ENCODE peak calls at places on chromosomes 7 and 10, in six cellular contexts. O, A, L, Z, J and C are unnamed samples.

GRCh38 chr7:50785346-50785745 is 2.6 kb upstream of the GRB10 start:
- DNase-seq in O (no peak), A (no peak), L (no peak), Z (no peak), J (no peak), C (no peak)

GRCh38 chr10:16828114-16828568 is 10.9 kb upstream of the RSU1 start:
- DNase-seq in O (peak), A (peak), L (peak), Z (no peak), J (peak), C (peak)

GRCh38 chr7:55021053-55021452 is 2.2 kb downstream of the EGFR start:
- DNase-seq in O (no peak), A (no peak), L (no peak), Z (no peak), J (no peak), C (no peak)

GRCh38 chr10:97743169-97743945 is 6.4 kb downstream of the ZFYVE27 start:
- DNase-seq in O (no peak), A (no peak), L (no peak), Z (no peak), J (no peak), C (no peak)

GRCh38 chr7:157483515-157483914 is 146.7 kb downstream of the DNAJB6 start:
- DNase-seq in O (no peak), A (no peak), L (no peak), Z (no peak), J (no peak), C (no peak)

GRCh38 chr10:90642136-90642535 is 215.7 kb downstream of the HTR7 start:
- DNase-seq in O (no peak), A (no peak), L (no peak), Z (no peak), J (no peak), C (no peak)

GRCh38 chr10:69570050-69570816 is 3.0 kb downstream of the NEUROG3 start:
- DNase-seq in O (no peak), A (no peak), L (no peak), Z (no peak), J (no peak), C (no peak)

GRCh38 chr7:117008849-117009531 is 55.7 kb downstream of the ST7 start:
- DNase-seq in O (no peak), A (no peak), L (no peak), Z (no peak), J (no peak), C (no peak)

GRCh38 chr7:27108390-27109127 is 6.1 kb upstream of the HOXA2 start:
- DNase-seq in O (no peak), A (no peak), L (no peak), Z (no peak), J (no peak), C (no peak)

GRCh38 chr7:155872678-155873369 is 60.6 kb upstream of the SHH start:
- DNase-seq in O (no peak), A (no peak), L (no peak), Z (no peak), J (no peak), C (no peak)

GRCh38 chr7:75971309-75971960 is 23.0 kb downstream of the TMEM120A start:
- DNase-seq in O (no peak), A (no peak), L (no peak), Z (no peak), J (peak), C (no peak)

GRCh38 chr10:126702181-126702580 is 31.7 kb upstream of the C10orf90 start:
- DNase-seq in O (no peak), A (no peak), L (no peak), Z (no peak), J (no peak), C (no peak)

GRCh38 chr7:4626318-4626845 is 55.7 kb upstream of the FOXK1 start:
- DNase-seq in O (no peak), A (no peak), L (no peak), Z (no peak), J (no peak), C (no peak)

GRCh38 chr7:31986878-31987518 is 83.2 kb downstream of the PDE1C start:
- DNase-seq in O (no peak), A (no peak), L (no peak), Z (no peak), J (no peak), C (no peak)

GRCh38 chr7:43625453-43625852 is 42.5 kb downstream of the STK17A start:
- DNase-seq in O (no peak), A (no peak), L (no peak), Z (no peak), J (no peak), C (no peak)

GRCh38 chr10:45302573-45302972 is 12.8 kb downstream of the OR13A1 start:
- DNase-seq in O (no peak), A (no peak), L (no peak), Z (no peak), J (no peak), C (no peak)

GRCh38 chr10:35545878-35546631 is 59.1 kb upstream of the GJD4 start:
- DNase-seq in O (no peak), A (no peak), L (no peak), Z (no peak), J (no peak), C (no peak)

GRCh38 chr7:35799846-35800717 is 775 bp upstream of the SEPTIN7 start:
- DNase-seq in O (peak), A (peak), L (peak), Z (peak), J (peak), C (peak)

GRCh38 chr10:99633832-99634231 is 13.6 kb upstream of the SLC25A28 start:
- DNase-seq in O (no peak), A (no peak), L (no peak), Z (no peak), J (no peak), C (no peak)

GRCh38 chr10:69802424-69803161 is 887 bp downstream of the COL13A1 start:
- DNase-seq in O (no peak), A (peak), L (peak), Z (no peak), J (no peak), C (no peak)

GRCh38 chr10:11404931-11405330 is 206.5 kb downstream of the USP6NL start:
- DNase-seq in O (no peak), A (no peak), L (peak), Z (no peak), J (no peak), C (no peak)

GRCh38 chr7:16724344-16724743 is 29.2 kb upstream of the TSPAN13 start:
- DNase-seq in O (no peak), A (no peak), L (no peak), Z (no peak), J (no peak), C (no peak)

GRCh38 chr7:96996111-96996936 is 9.0 kb upstream of the DLX6 start:
- DNase-seq in O (no peak), A (no peak), L (peak), Z (no peak), J (no peak), C (no peak)

GRCh38 chr10:94193466-94193924 is 169.2 kb downstream of the NOC3L start:
- DNase-seq in O (no peak), A (peak), L (peak), Z (no peak), J (no peak), C (no peak)

GRCh38 chr10:6027929-6028328 is 34.2 kb downstream of the IL2RA start:
- DNase-seq in O (no peak), A (no peak), L (no peak), Z (no peak), J (no peak), C (no peak)

GRCh38 chr7:94642838-94643653 is 12.9 kb downstream of the SGCE start:
- DNase-seq in O (no peak), A (no peak), L (no peak), Z (no peak), J (no peak), C (no peak)

GRCh38 chr7:98115746-98116525 is 9.3 kb downstream of the LMTK2 start:
- DNase-seq in O (no peak), A (no peak), L (no peak), Z (no peak), J (no peak), C (no peak)

GRCh38 chr7:113414636-113415035 is 296.3 kb upstream of the SMIM30 start:
- DNase-seq in O (no peak), A (no peak), L (no peak), Z (no peak), J (no peak), C (no peak)

GRCh38 chr7:1557771-1558170 is 1.8 kb upstream of the TMEM184A start:
- DNase-seq in O (no peak), A (no peak), L (no peak), Z (no peak), J (no peak), C (peak)

GRCh38 chr7:42014625-42015412 is 222.2 kb downstream of the GLI3 start:
- DNase-seq in O (no peak), A (no peak), L (peak), Z (no peak), J (no peak), C (no peak)

GRCh38 chr10:123527122-123527521 is 139.0 kb upstream of the GPR26 start:
- DNase-seq in O (no peak), A (no peak), L (no peak), Z (no peak), J (no peak), C (no peak)

GRCh38 chr10:94131885-94132284 is 138.2 kb downstream of the PLCE1 start:
- DNase-seq in O (no peak), A (no peak), L (peak), Z (no peak), J (no peak), C (no peak)

GRCh38 chr10:3770611-3771110 is 14.3 kb downstream of the KLF6 start:
- DNase-seq in O (no peak), A (no peak), L (no peak), Z (no peak), J (no peak), C (no peak)

GRCh38 chr7:111098011-111098925 is 7.3 kb downstream of the LRRN3 start:
- DNase-seq in O (no peak), A (peak), L (peak), Z (no peak), J (no peak), C (no peak)

GRCh38 chr10:45438457-45439090 is 64.6 kb downstream of the ALOX5 start:
- DNase-seq in O (no peak), A (no peak), L (no peak), Z (no peak), J (no peak), C (no peak)